ENCODE peak calls at places on chromosomes 12 and 14, in six cellular contexts. D is thyroid gland, M is GM23338, B is cardiac muscle cell, G is foreskin keratinocyte, S is heart right ventricle. Q is an unnamed sample.

GRCh38 chr12:65022441-65022840 is 98.7 kb downstream of the WIF1 start:
- DNase-seq in G (no peak), B (no peak), D (no peak), S (no peak), M (no peak), Q (no peak)

GRCh38 chr12:68350753-68351152 is 18.6 kb upstream of the MDM1 start:
- DNase-seq in S (no peak), B (no peak), D (no peak), M (no peak), G (no peak), Q (no peak)

GRCh38 chr14:89504084-89504483 is 87.1 kb upstream of the FOXN3 start:
- DNase-seq in B (no peak), G (no peak), D (no peak), M (no peak), S (no peak), Q (no peak)

GRCh38 chr12:29943683-29944082 is 159.9 kb upstream of the TMTC1 start:
- DNase-seq in D (no peak), M (no peak), G (no peak), B (no peak), S (no peak), Q (no peak)

GRCh38 chr12:84738481-84738972 is 174.1 kb downstream of the SLC6A15 start:
- DNase-seq in G (peak; percentile 94), M (peak; percentile 67), S (no peak), D (no peak), B (no peak), Q (peak; percentile 30)

GRCh38 chr14:105049753-105050550 is 15.3 kb downstream of the GPR132 start:
- DNase-seq in B (no peak), G (no peak), M (no peak), D (no peak), S (no peak), Q (no peak)

GRCh38 chr14:105059035-105059916 is 6.0 kb downstream of the GPR132 start:
- DNase-seq in M (peak; percentile 48), G (no peak), D (peak; percentile 98), S (peak; percentile 49), B (no peak), Q (no peak)

GRCh38 chr14:73253323-73253610 is 16.0 kb downstream of the PAPLN start:
- DNase-seq in G (no peak), S (no peak), M (no peak), B (no peak), D (no peak), Q (no peak)

GRCh38 chr14:92108345-92109254 is 2.2 kb upstream of the ATXN3 start:
- DNase-seq in G (no peak), B (peak; percentile 50), M (peak; percentile 84), D (no peak), S (no peak), Q (no peak)

GRCh38 chr12:95277139-95277538 is 59.5 kb downstream of the VEZT start:
- DNase-seq in S (no peak), D (no peak), M (no peak), B (no peak), G (peak; percentile 17), Q (no peak)

GRCh38 chr12:100857418-100857817 is 62.8 kb downstream of the ANO4 start:
- DNase-seq in S (no peak), B (no peak), M (no peak), D (no peak), G (no peak), Q (no peak)

GRCh38 chr12:84277986-84278385 is 634.6 kb downstream of the SLC6A15 start:
- DNase-seq in S (no peak), M (no peak), G (no peak), D (no peak), B (no peak), Q (no peak)

GRCh38 chr12:27667540-27667939 is 28.7 kb upstream of the REP15 start:
- DNase-seq in S (no peak), D (no peak), M (no peak), G (no peak), B (no peak), Q (no peak)

GRCh38 chr14:71048393-71048792 is 141.1 kb downstream of the PCNX1 start:
- DNase-seq in M (no peak), D (no peak), G (no peak), S (no peak), B (no peak), Q (no peak)

GRCh38 chr12:109228664-109229063 is 80.4 kb downstream of the FOXN4 start:
- DNase-seq in D (no peak), B (no peak), G (no peak), M (no peak), S (no peak), Q (no peak)

GRCh38 chr14:59303216-59303615 is 114.7 kb downstream of the DAAM1 start:
- DNase-seq in B (no peak), M (peak; percentile 8), G (peak; percentile 56), S (no peak), D (no peak), Q (no peak)

GRCh38 chr12:94150483-94151225 is 2.3 kb downstream of the PLXNC1 start:
- DNase-seq in D (peak; percentile 20), B (peak; percentile 38), G (no peak), M (peak; percentile 46), S (no peak), Q (no peak)

GRCh38 chr12:50275545-50275944 is 7.8 kb downstream of the LIMA1 start:
- DNase-seq in D (no peak), G (no peak), S (peak; percentile 77), B (no peak), M (no peak), Q (no peak)
- H3K27ac ChIP-seq in D (peak overlapping the region; percentile 54), G (no peak overlapping the region), S (peak overlapping the region; percentile 67), B (no peak overlapping the region), M (no peak overlapping the region), Q (no peak overlapping the region)

GRCh38 chr12:45348986-45349385 is 133.1 kb downstream of the ANO6 start:
- DNase-seq in B (no peak), M (no peak), G (no peak), S (no peak), D (no peak), Q (no peak)

GRCh38 chr12:45348311-45348710 is 132.4 kb downstream of the ANO6 start:
- DNase-seq in D (no peak), M (no peak), B (no peak), G (no peak), S (no peak), Q (no peak)

GRCh38 chr12:45349911-45350310 is 134.0 kb downstream of the ANO6 start:
- DNase-seq in B (no peak), D (no peak), G (no peak), S (no peak), M (no peak), Q (no peak)

GRCh38 chr12:45351921-45352670 is 136.2 kb downstream of the ANO6 start:
- DNase-seq in G (no peak), D (no peak), S (no peak), B (no peak), M (no peak), Q (no peak)

GRCh38 chr12:45350861-45351260 is 135.0 kb downstream of the ANO6 start:
- DNase-seq in M (no peak), G (no peak), S (no peak), D (peak; percentile 4), B (no peak), Q (no peak)
- H3K27ac ChIP-seq in M (no peak overlapping the region), G (no peak overlapping the region), S (no peak overlapping the region), D (no peak overlapping the region), B (no peak overlapping the region), Q (no peak overlapping the region)

GRCh38 chr12:57235012-57235727 is 5.7 kb downstream of the SHMT2 start:
- DNase-seq in B (no peak), M (peak; percentile 78), G (no peak), S (peak; percentile 84), D (no peak), Q (no peak)

GRCh38 chr12:57234571-57235011 is 5.1 kb downstream of the SHMT2 start:
- DNase-seq in S (no peak), B (no peak), D (no peak), M (no peak), G (no peak), Q (no peak)

GRCh38 chr12:57236925-57237652 is 7.6 kb downstream of the SHMT2 start:
- DNase-seq in M (no peak), D (no peak), S (peak; percentile 70), G (no peak), B (no peak), Q (no peak)

GRCh38 chr12:57236224-57236924 is 6.9 kb downstream of the SHMT2 start:
- DNase-seq in B (no peak), M (peak; percentile 88), D (no peak), G (no peak), S (no peak), Q (no peak)

DNA sequence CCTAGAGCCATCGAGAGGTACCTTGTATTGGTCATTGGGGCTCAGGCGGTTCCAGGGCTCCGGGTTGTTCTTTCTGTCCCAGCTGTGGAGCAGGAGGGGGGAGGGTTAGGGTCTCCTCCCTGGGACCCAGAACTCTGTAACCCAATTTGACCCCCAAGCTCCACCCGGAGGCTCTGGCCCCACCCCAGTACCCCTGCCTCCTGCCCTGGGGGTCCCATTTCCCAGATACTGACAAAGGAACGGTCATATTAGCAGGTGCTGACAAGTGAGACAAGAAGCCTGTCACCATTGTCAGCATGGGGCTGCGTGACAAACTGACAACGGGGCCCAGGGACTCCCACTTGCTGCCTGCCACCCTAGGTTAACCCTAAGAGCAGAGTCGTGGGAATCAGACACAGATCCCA is 6.2 kb downstream of the SHMT2 start:
- DNase-seq in B (no peak), G (no peak), D (no peak), S (no peak), M (no peak), Q (no peak)
- H3K27ac ChIP-seq in B (no peak overlapping the region), G (no peak overlapping the region), D (no peak overlapping the region), S (peak overlapping the region; percentile 87), M (no peak overlapping the region), Q (peak overlapping the region; percentile 57)

GRCh38 chr12:59595557-59596231 is at the start of gene SLC16A7:
- DNase-seq in B (peak; percentile 91), D (peak; percentile 84), M (peak; percentile 78), G (peak; percentile 76), S (peak; percentile 91), Q (peak; percentile 80)

GRCh38 chr12:59595097-59595496 is 732 bp upstream of the SLC16A7 start:
- DNase-seq in D (no peak), B (no peak), S (no peak), M (no peak), G (no peak), Q (no peak)

GRCh38 chr12:59600174-59600573 is 4.3 kb downstream of the SLC16A7 start:
- DNase-seq in M (no peak), G (no peak), B (no peak), D (no peak), S (no peak), Q (no peak)

DNA sequence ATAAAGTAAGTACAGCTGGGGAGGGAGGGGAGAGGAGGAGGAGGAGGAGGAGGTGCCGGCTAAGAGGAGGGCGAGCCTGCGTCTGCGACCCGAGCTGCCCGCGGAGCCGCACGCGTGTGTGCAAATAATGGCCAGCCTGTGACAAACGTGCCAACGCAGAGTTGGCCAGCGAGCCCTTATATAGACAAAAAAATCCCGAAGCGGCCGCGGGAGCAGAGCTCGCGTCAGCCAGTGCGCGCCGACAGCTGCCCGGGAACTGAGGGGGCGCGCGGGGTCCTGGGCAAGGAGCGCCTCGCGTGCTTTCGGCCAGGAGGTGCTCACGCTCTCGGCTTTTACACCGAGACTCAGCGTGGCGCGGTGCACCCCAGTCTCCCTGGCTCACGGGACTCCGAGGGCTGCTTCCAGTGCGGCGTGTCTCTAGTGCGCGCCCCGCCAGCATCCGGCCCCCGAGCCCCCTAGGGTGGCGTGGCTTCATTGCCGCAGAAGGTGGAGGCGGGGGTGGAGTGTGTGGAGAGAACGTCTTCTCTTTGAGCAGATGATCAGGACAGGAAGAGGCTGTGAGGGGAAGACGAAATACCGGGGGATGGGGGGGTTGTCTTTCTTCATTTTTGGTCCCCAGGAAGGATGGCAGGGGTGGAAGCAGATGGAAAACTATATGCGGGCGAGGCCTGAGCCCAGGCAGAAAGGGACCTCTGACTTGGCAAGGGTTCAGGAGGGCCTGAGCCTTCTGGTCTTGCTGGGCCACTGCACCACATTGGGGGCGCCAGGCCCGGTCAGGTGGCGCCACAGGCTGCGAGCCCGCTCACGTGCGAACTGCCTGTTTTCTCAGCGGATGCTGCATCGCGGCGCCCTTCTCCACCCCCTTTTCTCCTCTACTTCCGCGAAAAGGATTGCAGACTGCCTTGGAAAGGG is 659 bp downstream of the SLC16A7 start:
- DNase-seq in M (peak; percentile 87), G (peak; percentile 20), S (peak; percentile 83), B (peak; percentile 85), D (peak; percentile 80), Q (peak; percentile 36)
- H3K27ac ChIP-seq in M (peak overlapping the region; percentile 57), G (no peak overlapping the region), S (peak overlapping the region; percentile 97), B (peak overlapping the region; percentile 94), D (peak overlapping the region; percentile 94), Q (peak overlapping the region; percentile 99)

Q was measured in RWPE1.